ENCODE peak calls at places on chromosomes 4 and X, in four cellular contexts. One of them, this sample, is unnamed.

GRCh38 chrX:88746925-88747324 is at the start of gene CPXCR1:
- DNase-seq in GM12878: no peak
- DNase-seq in HepG2: no peak
- DNase-seq in K562: no peak
- DNase-seq in this sample: no peak

GRCh38 chr4:55071951-55072350 is 53.4 kb downstream of the KDR start:
- DNase-seq in GM12878: no peak
- DNase-seq in HepG2: no peak
- DNase-seq in K562: no peak
- DNase-seq in this sample: no peak

GRCh38 chr4:153987291-153987690 is 198.4 kb upstream of the SFRP2 start:
- DNase-seq in GM12878: no peak
- DNase-seq in HepG2: no peak
- DNase-seq in K562: no peak
- DNase-seq in this sample: no peak

GRCh38 chr4:154009191-154009590 is 220.3 kb upstream of the SFRP2 start:
- DNase-seq in GM12878: no peak
- DNase-seq in HepG2: no peak
- DNase-seq in K562: no peak
- DNase-seq in this sample: no peak

GRCh38 chrX:18410038-18410437 is 15.4 kb upstream of the CDKL5 start:
- DNase-seq in GM12878: no peak
- DNase-seq in HepG2: no peak
- DNase-seq in K562: no peak
- DNase-seq in this sample: no peak

GRCh38 chrX:55167124-55167523 is 53.0 kb upstream of the PAGE5 start:
- DNase-seq in GM12878: no peak
- DNase-seq in HepG2: no peak
- DNase-seq in K562: no peak
- DNase-seq in this sample: no peak

GRCh38 chr4:127574643-127575042 is 58.1 kb upstream of the INTU start:
- DNase-seq in GM12878: no peak
- DNase-seq in HepG2: no peak
- DNase-seq in K562: no peak
- DNase-seq in this sample: no peak

GRCh38 chrX:53279296-53280237 is 1.8 kb downstream of the IQSEC2 start:
- DNase-seq in GM12878: no peak
- DNase-seq in HepG2: no peak
- DNase-seq in K562: peak; percentile 40
- DNase-seq in this sample: no peak

GRCh38 chrX:39957816-39958561 is 139.8 kb downstream of the BCOR start:
- DNase-seq in GM12878: no peak
- DNase-seq in HepG2: no peak
- DNase-seq in K562: no peak
- DNase-seq in this sample: no peak

GRCh38 chrX:10903518-10903917 is 207.6 kb upstream of the HCCS start:
- DNase-seq in GM12878: no peak
- DNase-seq in HepG2: no peak
- DNase-seq in K562: no peak
- DNase-seq in this sample: no peak

GRCh38 chrX:132090370-132091152 is 37.3 kb downstream of the FRMD7 start:
- DNase-seq in GM12878: no peak
- DNase-seq in HepG2: no peak
- DNase-seq in K562: no peak
- DNase-seq in this sample: no peak

GRCh38 chr4:93018243-93018642 is 714.5 kb downstream of the GRID2 start:
- DNase-seq in GM12878: no peak
- DNase-seq in HepG2: no peak
- DNase-seq in K562: no peak
- DNase-seq in this sample: no peak

GRCh38 chrX:66698273-66699204 is 59.7 kb upstream of the EDA2R start:
- DNase-seq in GM12878: no peak
- DNase-seq in HepG2: no peak
- DNase-seq in K562: no peak
- DNase-seq in this sample: no peak

GRCh38 chr4:85928775-85929585 is 430.9 kb downstream of the MAPK10 start:
- DNase-seq in GM12878: peak; percentile 12
- DNase-seq in HepG2: peak; percentile 54
- DNase-seq in K562: no peak
- DNase-seq in this sample: no peak

GRCh38 chrX:856901-857300 is 226.3 kb downstream of the SHOX start:
- DNase-seq in GM12878: no peak
- DNase-seq in HepG2: no peak
- DNase-seq in K562: no peak
- DNase-seq in this sample: no peak

GRCh38 chr4:82865592-82865991 is 25.4 kb downstream of the SEC31A start:
- DNase-seq in GM12878: no peak
- DNase-seq in HepG2: peak; percentile 27
- DNase-seq in K562: no peak
- DNase-seq in this sample: no peak

GRCh38 chr4:122458625-122459024 is 2.1 kb upstream of the IL2 start:
- DNase-seq in GM12878: no peak
- DNase-seq in HepG2: no peak
- DNase-seq in K562: no peak
- DNase-seq in this sample: no peak

GRCh38 chrX:150935466-150935865 is 37.0 kb upstream of the CD99L2 start:
- DNase-seq in GM12878: no peak
- DNase-seq in HepG2: no peak
- DNase-seq in K562: no peak
- DNase-seq in this sample: no peak

GRCh38 chr4:5212255-5213032 is 161.2 kb downstream of the STK32B start:
- DNase-seq in GM12878: no peak
- DNase-seq in HepG2: no peak
- DNase-seq in K562: no peak
- DNase-seq in this sample: no peak

GRCh38 chr4:8305851-8306361 is 36.4 kb downstream of the HTRA3 start:
- DNase-seq in GM12878: no peak
- DNase-seq in HepG2: no peak
- DNase-seq in K562: no peak
- DNase-seq in this sample: no peak

GRCh38 chrX:10526442-10526841 is 93.9 kb downstream of the MID1 start:
- DNase-seq in GM12878: no peak
- DNase-seq in HepG2: no peak
- DNase-seq in K562: no peak
- DNase-seq in this sample: no peak

GRCh38 chr4:145298885-145299284 is 118.5 kb upstream of the OTUD4 start:
- DNase-seq in GM12878: peak; percentile 26
- DNase-seq in HepG2: no peak
- DNase-seq in K562: no peak
- DNase-seq in this sample: no peak

GRCh38 chr4:18077808-18078207 is 56.3 kb upstream of the LCORL start:
- DNase-seq in GM12878: no peak
- DNase-seq in HepG2: no peak
- DNase-seq in K562: no peak
- DNase-seq in this sample: no peak

GRCh38 chrX:9626379-9626778 is 139.3 kb downstream of the GPR143 start:
- DNase-seq in GM12878: no peak
- DNase-seq in HepG2: no peak
- DNase-seq in K562: no peak
- DNase-seq in this sample: no peak

GRCh38 chr4:90445380-90445779 is 318.2 kb downstream of the CCSER1 start:
- DNase-seq in GM12878: no peak
- DNase-seq in HepG2: no peak
- DNase-seq in K562: no peak
- DNase-seq in this sample: no peak

GRCh38 chr4:91279899-91280298 is 1023.9 kb upstream of the GRID2 start:
- DNase-seq in GM12878: no peak
- DNase-seq in HepG2: no peak
- DNase-seq in K562: no peak
- DNase-seq in this sample: no peak

GRCh38 chrX:150773634-150774033 is 80.4 kb downstream of the MTMR1 start:
- DNase-seq in GM12878: no peak
- DNase-seq in HepG2: no peak
- DNase-seq in K562: no peak
- DNase-seq in this sample: no peak

GRCh38 chr4:11529625-11530201 is 101.0 kb upstream of the HS3ST1 start:
- DNase-seq in GM12878: no peak
- DNase-seq in HepG2: no peak
- DNase-seq in K562: no peak
- DNase-seq in this sample: no peak

GRCh38 chrX:50098241-50098640 is 102.6 kb downstream of the AKAP4 start:
- DNase-seq in GM12878: no peak
- DNase-seq in HepG2: no peak
- DNase-seq in K562: no peak
- DNase-seq in this sample: no peak

GRCh38 chrX:71637848-71638247 is 19.5 kb upstream of the CXCR3 start:
- DNase-seq in GM12878: no peak
- DNase-seq in HepG2: no peak
- DNase-seq in K562: no peak
- DNase-seq in this sample: no peak

GRCh38 chr4:109701566-109702399 is 1.5 kb downstream of the CASP6 start:
- DNase-seq in GM12878: no peak
- DNase-seq in HepG2: peak; percentile 25
- DNase-seq in K562: peak; percentile 25
- DNase-seq in this sample: peak; percentile 52

GRCh38 chr4:99655315-99656081 is 2.1 kb downstream of the C4orf54 start:
- DNase-seq in GM12878: no peak
- DNase-seq in HepG2: no peak
- DNase-seq in K562: no peak
- DNase-seq in this sample: no peak

GRCh38 chr4:173213296-173213695 is 44.7 kb downstream of the GALNT7 start:
- DNase-seq in GM12878: no peak
- DNase-seq in HepG2: no peak
- DNase-seq in K562: no peak
- DNase-seq in this sample: no peak

GRCh38 chr4:30716671-30717207 is 3.4 kb upstream of the PCDH7 start:
- DNase-seq in GM12878: no peak
- DNase-seq in HepG2: no peak
- DNase-seq in K562: no peak
- DNase-seq in this sample: no peak

GRCh38 chrX:22481436-22481835 is 208.7 kb downstream of the CBLL2 start:
- DNase-seq in GM12878: no peak
- DNase-seq in HepG2: no peak
- DNase-seq in K562: no peak
- DNase-seq in this sample: no peak

GRCh38 chr4:183249854-183250253 is 70.2 kb downstream of the CLDN22 start:
- DNase-seq in GM12878: no peak
- DNase-seq in HepG2: peak; percentile 16
- DNase-seq in K562: no peak
- DNase-seq in this sample: no peak

GRCh38 chrX:38654302-38654701 is 93.0 kb downstream of the TSPAN7 start:
- DNase-seq in GM12878: no peak
- DNase-seq in HepG2: peak; percentile 36
- DNase-seq in K562: peak; percentile 22
- DNase-seq in this sample: no peak

GRCh38 chrX:125394449-125394848 is 74.8 kb downstream of the TEX13C start:
- DNase-seq in GM12878: no peak
- DNase-seq in HepG2: no peak
- DNase-seq in K562: no peak
- DNase-seq in this sample: no peak

GRCh38 chr4:165864228-165864627 is 8.8 kb upstream of the TLL1 start:
- DNase-seq in GM12878: no peak
- DNase-seq in HepG2: peak; percentile 20
- DNase-seq in K562: no peak
- DNase-seq in this sample: no peak
- TF ChIP-seq RFX5 in GM12878: no peak
- TF ChIP-seq RFX5 in HepG2: no peak
- TF ChIP-seq RFX5 in K562: no peak
- TF ChIP-seq RFX5 in this sample: no peak

GRCh38 chrX:149120459-149120858 is 384.6 kb downstream of the IDS start:
- DNase-seq in GM12878: no peak
- DNase-seq in HepG2: no peak
- DNase-seq in K562: no peak
- DNase-seq in this sample: no peak

GRCh38 chrX:149124526-149125108 is 380.5 kb downstream of the IDS start:
- DNase-seq in GM12878: no peak
- DNase-seq in HepG2: no peak
- DNase-seq in K562: no peak
- DNase-seq in this sample: no peak

GRCh38 chrX:149121526-149121925 is 383.6 kb downstream of the IDS start:
- DNase-seq in GM12878: no peak
- DNase-seq in HepG2: no peak
- DNase-seq in K562: no peak
- DNase-seq in this sample: no peak
- TF ChIP-seq BRCA1 in GM12878: no peak
- TF ChIP-seq BRCA1 in HepG2: no peak
- TF ChIP-seq BRCA1 in K562: no peak
- TF ChIP-seq BRCA1 in this sample: no peak

GRCh38 chrX:13892856-13893255 is 76.0 kb upstream of the GPM6B start:
- DNase-seq in GM12878: no peak
- DNase-seq in HepG2: no peak
- DNase-seq in K562: no peak
- DNase-seq in this sample: no peak

GRCh38 chrX:13893826-13894225 is 76.9 kb upstream of the GPM6B start:
- DNase-seq in GM12878: no peak
- DNase-seq in HepG2: no peak
- DNase-seq in K562: no peak
- DNase-seq in this sample: no peak

GRCh38 chrX:13897571-13897970 is 80.7 kb upstream of the GPM6B start:
- DNase-seq in GM12878: no peak
- DNase-seq in HepG2: no peak
- DNase-seq in K562: no peak
- DNase-seq in this sample: no peak

GRCh38 chrX:13898084-13898483 is 81.2 kb upstream of the GPM6B start:
- DNase-seq in GM12878: peak; percentile 13
- DNase-seq in HepG2: no peak
- DNase-seq in K562: no peak
- DNase-seq in this sample: no peak

GRCh38 chrX:13894888-13895564 is 78.1 kb upstream of the GPM6B start:
- DNase-seq in GM12878: no peak
- DNase-seq in HepG2: no peak
- DNase-seq in K562: no peak
- DNase-seq in this sample: no peak
- TF ChIP-seq RFX5 in GM12878: no peak
- TF ChIP-seq RFX5 in HepG2: no peak
- TF ChIP-seq RFX5 in K562: no peak
- TF ChIP-seq RFX5 in this sample: no peak

GRCh38 chr4:40916880-40917279 is 167.1 kb downstream of the NSUN7 start:
- DNase-seq in GM12878: no peak
- DNase-seq in HepG2: peak; percentile 27
- DNase-seq in K562: peak; percentile 46
- DNase-seq in this sample: peak; percentile 27
- TF ChIP-seq BRCA1 in GM12878: no peak
- TF ChIP-seq BRCA1 in HepG2: no peak
- TF ChIP-seq BRCA1 in K562: no peak
- TF ChIP-seq BRCA1 in this sample: no peak